ENCODE peak calls at places on chromosome 14, in eight cellular contexts. F is HepG2, Y is HCT116, L is heart right ventricle, Z is psoas muscle, D is brain microvascular endothelial cell, Q is suprapubic skin, W is PC-3. E is an unnamed sample.
A peak's percentile ranks its signal among the peaks of the same experiment; 100 is the strongest.

GRCh38 chr14:22426711-22427110 is 162.3 kb downstream of the DAD1 start:
- DNase-seq in Z (no peak), Y (no peak), L (no peak), W (no peak), D (no peak), Q (no peak), F (no peak), E (no peak)

GRCh38 chr14:41604793-41605534 is 1.7 kb upstream of the LRFN5 start:
- DNase-seq in D (no peak), W (no peak), L (peak; percentile 32), Q (no peak), F (no peak), Z (peak; percentile 35), Y (no peak), E (peak; percentile 81)

GRCh38 chr14:104134061-104134965 is 4.1 kb upstream of the KIF26A start:
- DNase-seq in Q (peak; percentile 51), L (no peak), W (no peak), Z (peak; percentile 12), Y (no peak), D (no peak), F (no peak), E (peak; percentile 21)

GRCh38 chr14:79150226-79150625 is 980.1 kb downstream of the NRXN3 start:
- DNase-seq in F (no peak), W (no peak), Q (no peak), L (no peak), Y (no peak), Z (no peak), D (no peak), E (no peak)

GRCh38 chr14:70289138-70289537 is 70.3 kb downstream of the COX16 start:
- DNase-seq in L (no peak), Y (no peak), W (no peak), D (no peak), Z (no peak), F (no peak), Q (no peak), E (no peak)

GRCh38 chr14:73725116-73726024 is 11.2 kb upstream of the PNMA1 start:
- DNase-seq in W (no peak), Q (peak; percentile 65), Z (peak; percentile 57), D (peak; percentile 56), Y (no peak), L (no peak), F (no peak), E (no peak)

GRCh38 chr14:54683882-54684794 is 117.2 kb downstream of the SAMD4A start:
- DNase-seq in W (peak; percentile 65), F (no peak), Y (no peak), Q (peak; percentile 86), D (peak; percentile 37), L (peak; percentile 55), Z (peak; percentile 64), E (peak; percentile 86)

GRCh38 chr14:69287096-69287991 is 27.4 kb downstream of the GALNT16 start:
- DNase-seq in W (peak; percentile 31), D (no peak), Q (no peak), F (peak; percentile 46), L (no peak), Y (no peak), Z (no peak), E (no peak)

GRCh38 chr14:80587096-80587724 is 354.3 kb downstream of the CEP128 start:
- DNase-seq in F (peak; percentile 30), D (peak; percentile 55), Z (no peak), Y (peak; percentile 21), Q (no peak), L (no peak), W (peak; percentile 66), E (no peak)

GRCh38 chr14:20278414-20278813 is 27.3 kb downstream of the TTC5 start:
- DNase-seq in Y (no peak), D (peak; percentile 40), F (no peak), W (peak; percentile 22), L (no peak), Q (no peak), Z (no peak), E (no peak)

GRCh38 chr14:105201156-105201927 is 20.2 kb upstream of the NUDT14 start:
- DNase-seq in Q (no peak), Z (no peak), Y (no peak), W (no peak), L (no peak), F (no peak), D (no peak), E (no peak)

GRCh38 chr14:85313801-85314207 is 216.1 kb upstream of the FLRT2 start:
- DNase-seq in D (peak; percentile 32), F (no peak), L (no peak), Y (no peak), Z (no peak), W (no peak), Q (no peak), E (no peak)

GRCh38 chr14:69042309-69043006 is 63.4 kb upstream of the ACTN1 start:
- DNase-seq in Z (no peak), W (no peak), D (no peak), Y (no peak), F (no peak), L (no peak), Q (no peak), E (no peak)

GRCh38 chr14:74821267-74821915 is 54.6 kb downstream of the PROX2 start:
- DNase-seq in Z (no peak), Q (no peak), W (no peak), F (peak; percentile 74), L (no peak), Y (no peak), D (no peak), E (no peak)

GRCh38 chr14:65976771-65977170 is 509.4 kb upstream of the CCDC196 start:
- DNase-seq in Z (no peak), L (no peak), Y (no peak), D (no peak), Q (no peak), F (no peak), W (no peak), E (no peak)

GRCh38 chr14:50007123-50007903 is 109.1 kb downstream of the VCPKMT start:
- DNase-seq in Z (no peak), Y (no peak), D (no peak), Q (no peak), W (peak; percentile 80), L (no peak), F (no peak), E (no peak)

GRCh38 chr14:71474291-71474690 is 457.9 kb upstream of the RGS6 start:
- DNase-seq in Z (no peak), Y (no peak), Q (no peak), F (no peak), L (no peak), W (no peak), D (no peak), E (no peak)

GRCh38 chr14:95918466-95918865 is 41.8 kb downstream of the TUNAR start:
- DNase-seq in F (no peak), W (peak; percentile 3), Q (no peak), Z (no peak), L (no peak), D (no peak), Y (no peak), E (no peak)

GRCh38 chr14:53215101-53215500 is 62.0 kb upstream of the DDHD1 start:
- DNase-seq in Q (no peak), L (no peak), Z (no peak), Y (no peak), W (no peak), F (no peak), D (no peak), E (no peak)

GRCh38 chr14:106343636-106344035 is 817.3 kb downstream of the TMEM121 start:
- DNase-seq in L (no peak), D (no peak), Y (no peak), Z (no peak), Q (no peak), W (no peak), F (no peak), E (no peak)

GRCh38 chr14:41663478-41663845 is 56.8 kb downstream of the LRFN5 start:
- DNase-seq in D (no peak), Z (no peak), W (peak; percentile 15), Y (no peak), L (no peak), F (no peak), Q (no peak), E (no peak)

GRCh38 chr14:75548544-75548943 is 26.3 kb downstream of the BATF start:
- DNase-seq in W (peak; percentile 17), F (no peak), Q (no peak), D (no peak), Z (no peak), L (no peak), Y (no peak), E (no peak)

GRCh38 chr14:54803926-54804719 is 98.5 kb downstream of the GCH1 start:
- DNase-seq in Q (no peak), F (peak; percentile 13), W (no peak), Y (no peak), D (no peak), L (no peak), Z (no peak), E (no peak)

GRCh38 chr14:89348726-89349125 is 68.3 kb downstream of the FOXN3 start:
- DNase-seq in Q (no peak), Z (no peak), F (no peak), L (no peak), Y (no peak), D (no peak), W (no peak), E (no peak)
- H3K36me3 ChIP-seq in Q (peaks cover 30% of the 10 kb centered on the region), Z (no peaks in the 10 kb centered on the region), F (peaks cover 57% of the 10 kb centered on the region), L (peaks cover 25% of the 10 kb centered on the region), Y (no peaks in the 10 kb centered on the region), D (peaks cover 6% of the 10 kb centered on the region), W (no peaks in the 10 kb centered on the region), E (peaks cover 3% of the 10 kb centered on the region)

GRCh38 chr14:24179294-24179960 is 7.5 kb downstream of the REC8 start:
- DNase-seq in L (no peak), Q (peak; percentile 49), W (no peak), Y (no peak), F (no peak), Z (no peak), D (no peak), E (no peak)
- H3K36me3 ChIP-seq in L (peaks cover 90% of the 10 kb centered on the region), Q (peaks cover 80% of the 10 kb centered on the region), W (peaks cover 27% of the 10 kb centered on the region), Y (peaks cover 32% of the 10 kb centered on the region), F (peaks cover 67% of the 10 kb centered on the region), Z (no peaks in the 10 kb centered on the region), D (peaks cover 67% of the 10 kb centered on the region), E (no peaks in the 10 kb centered on the region)

DNA sequence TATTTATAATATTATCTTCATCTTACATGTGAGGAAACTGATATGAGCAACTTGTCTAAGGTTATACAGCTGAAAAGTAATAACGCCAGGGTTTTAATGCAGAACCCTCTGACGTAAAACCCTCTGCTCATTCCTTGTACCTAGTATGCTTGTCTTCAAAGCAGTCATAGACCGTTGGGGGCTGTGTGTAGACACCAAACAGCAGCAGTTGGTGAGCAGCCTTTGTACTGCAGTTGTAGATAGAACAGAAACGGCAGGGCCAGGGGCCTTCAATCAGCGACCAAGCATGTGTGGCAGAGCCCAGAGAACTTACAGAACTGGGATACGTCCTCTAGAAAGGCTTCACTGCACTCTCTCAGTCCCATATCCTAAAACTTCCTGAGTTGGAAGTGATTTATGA is 28.1 kb downstream of the EVL start:
- DNase-seq in D (no peak), L (no peak), W (no peak), Y (no peak), Q (no peak), F (no peak), Z (no peak), E (no peak)
- H3K36me3 ChIP-seq in D (no peaks in the 10 kb centered on the region), L (peaks cover 43% of the 10 kb centered on the region), W (no peaks in the 10 kb centered on the region), Y (no peaks in the 10 kb centered on the region), Q (peaks cover 14% of the 10 kb centered on the region), F (peaks cover 33% of the 10 kb centered on the region), Z (no peaks in the 10 kb centered on the region), E (no peaks in the 10 kb centered on the region)

DNA sequence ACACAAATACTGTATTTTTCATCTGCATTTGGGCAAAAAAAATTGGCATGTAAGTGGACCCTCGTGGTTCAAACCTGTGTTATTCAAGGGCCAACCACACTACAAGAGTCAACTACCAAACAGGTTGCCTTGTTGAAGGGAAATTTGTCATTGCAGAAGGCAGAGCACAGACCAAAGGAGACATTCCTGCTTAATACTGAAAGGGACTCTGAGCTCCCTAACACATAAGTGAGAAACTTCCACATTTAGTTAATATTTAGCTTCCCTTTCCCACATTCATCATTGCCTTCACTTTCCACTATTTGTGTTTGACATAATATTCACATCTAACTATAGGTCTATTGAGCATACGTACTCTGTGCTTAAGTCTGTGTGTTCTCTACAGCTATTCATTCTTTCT is 266.9 kb downstream of the KCNH5 start:
- DNase-seq in Z (no peak), L (no peak), D (no peak), Q (no peak), W (no peak), Y (no peak), F (no peak), E (no peak)
- H3K36me3 ChIP-seq in Z (no peaks in the 10 kb centered on the region), L (no peaks in the 10 kb centered on the region), D (no peaks in the 10 kb centered on the region), Q (no peaks in the 10 kb centered on the region), W (no peaks in the 10 kb centered on the region), Y (no peaks in the 10 kb centered on the region), F (no peaks in the 10 kb centered on the region), E (no peaks in the 10 kb centered on the region)